ENCODE peak calls at places on chromosomes 6 and 20, in four cellular contexts. A, M, S and O are unnamed samples.
A peak's percentile ranks its signal among the peaks of the same experiment; 100 is the strongest.

GRCh38 chr6:56526860-56527544 is 115.7 kb downstream of the DST start:
- DNase-seq in M (no peak), S (no peak), A (no peak), O (no peak)

GRCh38 chr6:141874930-141875602 is 257.7 kb upstream of the GJE1 start:
- DNase-seq in M (no peak), S (peak; percentile 79), A (peak; percentile 73), O (no peak)

GRCh38 chr20:13025181-13025580 is 16.4 kb downstream of the SPTLC3 start:
- DNase-seq in M (no peak), A (no peak), S (no peak), O (no peak)

GRCh38 chr20:61930776-61931475 is 134.8 kb downstream of the TAF4 start:
- DNase-seq in M (no peak), A (no peak), S (no peak), O (no peak)

GRCh38 chr6:116648161-116648560 is 20.4 kb downstream of the ZUP1 start:
- DNase-seq in M (no peak), S (peak; percentile 32), A (no peak), O (no peak)

GRCh38 chr6:54681987-54682386 is 164.6 kb upstream of the FAM83B start:
- DNase-seq in S (peak; percentile 88), M (no peak), A (peak; percentile 39), O (peak; percentile 40)

GRCh38 chr6:125953502-125953875 is 3.1 kb upstream of the HINT3 start:
- DNase-seq in S (no peak), M (peak; percentile 76), A (no peak), O (no peak)

GRCh38 chr20:50301712-50302111 is 111.1 kb downstream of the CEBPB start:
- DNase-seq in A (no peak), S (no peak), M (no peak), O (no peak)

GRCh38 chr6:123118811-123119210 is 122.8 kb downstream of the CLVS2 start:
- DNase-seq in A (no peak), M (no peak), S (no peak), O (no peak)

GRCh38 chr6:87658516-87658915 is 43.5 kb downstream of the AKIRIN2 start:
- DNase-seq in M (no peak), A (no peak), S (peak; percentile 47), O (no peak)

GRCh38 chr6:9292975-9293374 is 857.6 kb upstream of the SLC35B3 start:
- DNase-seq in A (peak; percentile 3), M (no peak), S (no peak), O (peak; percentile 29)

GRCh38 chr6:53833147-53833546 is 38.3 kb downstream of the LRRC1 start:
- DNase-seq in M (no peak), S (no peak), A (peak; percentile 8), O (no peak)

GRCh38 chr20:59005523-59006166 is 1.4 kb downstream of the CTSZ start:
- DNase-seq in A (no peak), S (no peak), M (no peak), O (no peak)

GRCh38 chr6:38117281-38117680 is 297.8 kb downstream of the ZFAND3 start:
- DNase-seq in S (no peak), A (peak; percentile 45), M (no peak), O (no peak)

GRCh38 chr6:12024715-12025434 is 12.8 kb downstream of the HIVEP1 start:
- DNase-seq in A (peak; percentile 65), S (peak; percentile 50), M (no peak), O (no peak)

GRCh38 chr20:57959018-57959417 is 249.2 kb upstream of the PMEPA1 start:
- DNase-seq in A (peak; percentile 36), S (no peak), M (no peak), O (no peak)

GRCh38 chr6:32973934-32974333 is 5.5 kb downstream of the BRD2 start:
- DNase-seq in S (peak; percentile 74), A (peak; percentile 44), M (peak; percentile 44), O (no peak)

GRCh38 chr6:37988131-37988530 is 168.6 kb downstream of the ZFAND3 start:
- DNase-seq in A (no peak), S (peak; percentile 68), M (no peak), O (no peak)

GRCh38 chr6:126181173-126181741 is 158.7 kb upstream of the CENPW start:
- DNase-seq in M (peak; percentile 85), S (no peak), A (no peak), O (no peak)

GRCh38 chr6:148021715-148022114 is 320.9 kb upstream of the SASH1 start:
- DNase-seq in S (no peak), A (no peak), M (peak; percentile 41), O (no peak)

GRCh38 chr6:84618836-84619235 is 145.6 kb downstream of the TBX18 start:
- DNase-seq in M (peak; percentile 62), S (peak; percentile 73), A (peak; percentile 35), O (no peak)

GRCh38 chr20:4601630-4602296 is 119.9 kb upstream of the PRND start:
- DNase-seq in S (no peak), M (no peak), A (peak; percentile 61), O (no peak)

GRCh38 chr6:84139311-84139710 is 88.1 kb downstream of the CEP162 start:
- DNase-seq in S (no peak), M (no peak), A (no peak), O (no peak)

GRCh38 chr6:20866940-20867630 is 332.8 kb downstream of the CDKAL1 start:
- DNase-seq in M (no peak), A (no peak), S (no peak), O (no peak)

GRCh38 chr6:168851460-168852103 is 402.1 kb downstream of the THBS2 start:
- DNase-seq in M (no peak), A (peak; percentile 8), S (peak; percentile 21), O (no peak)

GRCh38 chr6:148445620-148446019 is 103.0 kb downstream of the SASH1 start:
- DNase-seq in A (peak; percentile 43), M (no peak), S (peak; percentile 58), O (no peak)

GRCh38 chr6:46400898-46401297 is 90.4 kb downstream of the RCAN2 start:
- DNase-seq in M (no peak), A (no peak), S (no peak), O (no peak)

GRCh38 chr20:44911264-44911921 is 1.5 kb downstream of the PABPC1L start:
- DNase-seq in M (peak; percentile 88), S (peak; percentile 77), A (peak; percentile 29), O (no peak)

GRCh38 chr6:71392286-71392685 is 103.7 kb downstream of the OGFRL1 start:
- DNase-seq in S (no peak), M (no peak), A (no peak), O (no peak)

GRCh38 chr6:31087494-31088089 is 24.8 kb downstream of the C6orf15 start:
- DNase-seq in A (peak; percentile 81), S (peak; percentile 92), M (peak; percentile 97), O (peak; percentile 58)

GRCh38 chr6:122033564-122034181 is 365.8 kb upstream of the HSF2 start:
- DNase-seq in S (peak; percentile 77), M (peak; percentile 88), A (peak; percentile 78), O (peak; percentile 50)

GRCh38 chr20:12961725-12962124 is 47.0 kb upstream of the SPTLC3 start:
- DNase-seq in S (no peak), M (no peak), A (no peak), O (no peak)

GRCh38 chr6:130991422-130992144 is 71.5 kb downstream of the EPB41L2 start:
- DNase-seq in S (no peak), A (no peak), M (no peak), O (no peak)

GRCh38 chr6:130996635-130997034 is 66.4 kb downstream of the EPB41L2 start:
- DNase-seq in A (no peak), M (no peak), S (no peak), O (no peak)

GRCh38 chr6:130995783-130996447 is 67.1 kb downstream of the EPB41L2 start:
- DNase-seq in A (no peak), M (no peak), S (no peak), O (no peak)

GRCh38 chr6:130994319-130995097 is 68.5 kb downstream of the EPB41L2 start:
- DNase-seq in A (no peak), S (no peak), M (no peak), O (no peak)

GRCh38 chr6:130993292-130993765 is 69.7 kb downstream of the EPB41L2 start:
- DNase-seq in A (no peak), M (peak; percentile 52), S (no peak), O (no peak)
- TF ChIP-seq CTCF in A (no peak), M (no peak), S (no peak), O (no peak)

GRCh38 chr6:138052783-138053182 is 54.4 kb downstream of the PERP start:
- DNase-seq in S (no peak), A (no peak), M (no peak), O (no peak)

DNA sequence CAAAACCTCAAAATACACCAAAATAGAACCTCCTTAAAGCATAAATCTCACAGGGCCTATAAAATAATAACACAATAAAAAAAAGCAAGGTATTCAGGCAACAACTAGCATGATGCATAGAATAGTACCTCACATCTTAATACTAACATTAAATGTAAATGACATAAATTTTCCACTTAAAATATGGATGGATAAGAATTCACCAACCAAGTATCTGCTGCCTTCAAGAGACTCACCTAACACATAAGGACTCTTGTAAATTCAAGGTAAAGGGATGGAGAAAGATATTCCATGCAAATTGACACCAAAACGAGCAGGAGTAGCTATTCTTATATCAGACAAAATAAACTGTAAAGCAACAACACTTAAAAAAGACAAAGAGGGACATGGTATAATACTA is 52.2 kb downstream of the PERP start:
- DNase-seq in A (no peak), S (no peak), M (no peak), O (no peak)
- H3K4me3 ChIP-seq in A (no peak overlapping the region), S (no peak overlapping the region), M (no peak overlapping the region), O (no peak overlapping the region)

DNA sequence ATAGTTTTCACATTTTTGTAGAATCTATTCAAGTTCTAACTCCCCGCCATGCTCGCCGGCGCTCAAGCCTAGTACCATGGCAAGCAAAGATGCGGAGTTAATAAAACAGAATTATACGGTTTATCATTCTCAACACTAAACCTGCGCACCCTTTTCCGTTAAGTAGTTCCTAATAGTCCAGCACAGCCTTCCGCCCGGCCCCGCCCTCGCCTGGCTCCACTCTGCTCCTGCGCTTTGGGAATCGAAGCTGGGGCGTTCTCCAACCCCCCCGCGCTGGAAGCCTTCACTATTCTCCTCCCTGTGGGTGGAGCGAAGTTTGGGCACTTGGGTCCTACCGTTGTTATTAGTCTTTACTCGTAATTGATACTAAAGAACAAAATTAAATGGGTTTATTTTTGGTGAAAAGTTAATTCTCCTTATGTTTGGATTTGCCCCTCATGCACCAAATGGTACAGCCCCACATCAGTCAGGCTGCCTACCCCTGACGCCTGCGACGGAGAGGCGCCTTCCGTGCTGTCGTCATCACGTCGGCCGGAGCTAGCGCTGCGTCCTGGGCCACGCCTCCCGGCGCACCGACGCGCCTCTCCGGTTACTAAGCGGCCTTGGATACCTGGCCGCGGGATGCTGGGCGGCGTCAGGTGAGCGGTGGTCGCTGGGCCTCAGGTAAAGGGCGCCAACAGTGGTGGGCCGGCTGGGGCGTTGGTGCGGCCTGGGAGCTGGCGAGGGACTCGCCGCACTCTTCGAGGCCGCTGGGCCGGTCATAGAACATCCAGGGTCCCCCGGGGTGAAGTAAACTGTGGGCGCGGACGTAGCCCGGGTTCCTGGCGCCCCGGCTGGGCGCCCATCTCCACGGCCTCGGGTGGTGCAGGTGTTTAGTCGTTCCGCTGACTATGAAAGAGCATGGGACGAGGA is at the start of gene IFT52:
- DNase-seq in S (peak; percentile 96), A (peak; percentile 86), M (peak; percentile 97), O (peak; percentile 56)
- TF ChIP-seq CTCF in S (no peak), A (no peak), M (no peak), O (no peak)

GRCh38 chr6:42449917-42450313 is 1.8 kb downstream of the TRERF1 start:
- DNase-seq in S (no peak), M (peak; percentile 63), A (no peak), O (no peak)

GRCh38 chr6:42450314-42451145 is 1.2 kb downstream of the TRERF1 start:
- DNase-seq in M (peak; percentile 43), S (peak; percentile 41), A (no peak), O (no peak)

GRCh38 chr6:42448906-42449659 is 2.6 kb downstream of the TRERF1 start:
- DNase-seq in S (no peak), M (no peak), A (no peak), O (no peak)

GRCh38 chr6:42446370-42446769 is 5.4 kb downstream of the TRERF1 start:
- DNase-seq in S (no peak), M (no peak), A (no peak), O (no peak)

GRCh38 chr6:42448391-42448790 is 3.3 kb downstream of the TRERF1 start:
- DNase-seq in A (no peak), S (peak; percentile 40), M (no peak), O (no peak)
- H3K4me3 ChIP-seq in A (no peak overlapping the region), S (no peak overlapping the region), M (peak overlapping the region; percentile 97), O (no peak overlapping the region)